ENCODE peak calls at places on chromosomes 11 and 22, in seven cellular contexts. L, K, U, F, A, C and P are unnamed samples.

GRCh38 chr22:46638601-46639431 is 18.6 kb downstream of the GRAMD4 start:
- DNase-seq in A (no peak), C (no peak), F (no peak), L (no peak), K (no peak), U (peak), P (no peak)

GRCh38 chr22:39664485-39665200 is 94.1 kb downstream of the CACNA1I start:
- DNase-seq in F (no peak), L (no peak), K (peak), U (no peak), A (no peak), C (peak), P (no peak)

GRCh38 chr11:21110378-21110777 is 441.0 kb downstream of the NELL1 start:
- DNase-seq in K (no peak), L (no peak), F (no peak), C (no peak), U (no peak), A (no peak), P (no peak)

GRCh38 chr22:17779286-17780115 is 5.2 kb upstream of the BID start:
- DNase-seq in A (no peak), U (no peak), L (no peak), C (no peak), K (no peak), F (no peak), P (no peak)

GRCh38 chr11:69368119-69368880 is 74.3 kb downstream of the MYEOV start:
- DNase-seq in L (no peak), C (no peak), A (no peak), K (peak), F (no peak), U (no peak), P (no peak)

GRCh38 chr11:47791774-47792173 is 24.6 kb upstream of the FNBP4 start:
- DNase-seq in K (no peak), C (no peak), U (no peak), F (no peak), L (no peak), A (no peak), P (no peak)

GRCh38 chr11:123519055-123519796 is 89.2 kb downstream of the GRAMD1B start:
- DNase-seq in A (no peak), U (no peak), C (no peak), L (no peak), K (no peak), F (no peak), P (no peak)

GRCh38 chr11:37394236-37394870 is 796.3 kb upstream of the RAG2 start:
- DNase-seq in U (no peak), A (no peak), K (no peak), L (no peak), F (no peak), C (no peak), P (no peak)

GRCh38 chr11:114400974-114401223 is 433 bp downstream of the RBM7 start:
- DNase-seq in L (no peak), K (no peak), C (no peak), F (no peak), U (no peak), A (no peak), P (no peak)